ENCODE peak calls at places on chromosomes 11 and 22, in ten cellular contexts. Q, G, A, F, P, C, J, H, K and L are unnamed samples.

GRCh38 chr11:73288873-73289707 is 17.0 kb downstream of the P2RY6 start:
- DNase-seq in G (no peak), A (peak; percentile 85), C (peak; percentile 81), F (peak; percentile 65), K (peak; percentile 76), P (no peak), Q (peak; percentile 74), H (peak; percentile 64), J (peak; percentile 85), L (peak; percentile 82)

GRCh38 chr11:94129505-94130335 is 1.1 kb downstream of the PANX1 start:
- DNase-seq in Q (no peak), P (no peak), F (no peak), C (no peak), A (no peak), K (no peak), G (no peak), J (no peak), H (no peak), L (peak; percentile 34)

GRCh38 chr11:45096636-45097035 is 49.8 kb upstream of the PRDM11 start:
- DNase-seq in Q (no peak), J (no peak), F (no peak), H (peak; percentile 60), G (no peak), K (no peak), A (no peak), P (no peak), C (peak; percentile 31), L (no peak)

GRCh38 chr11:94305146-94305545 is 766 bp downstream of the IZUMO1R start:
- DNase-seq in J (no peak), F (no peak), A (peak; percentile 26), G (no peak), K (no peak), C (peak; percentile 3), Q (peak; percentile 28), P (no peak), H (no peak), L (no peak)

GRCh38 chr22:50261615-50262459 is at the start of gene MAPK12:
- DNase-seq in J (no peak), C (peak; percentile 64), K (peak; percentile 28), F (no peak), P (no peak), G (no peak), H (no peak), A (peak; percentile 45), Q (peak; percentile 75), L (peak; percentile 68)

GRCh38 chr11:11389238-11389637 is 36.2 kb upstream of the CSNK2A3 start:
- DNase-seq in G (no peak), K (no peak), J (no peak), P (no peak), Q (no peak), H (no peak), C (peak; percentile 19), A (no peak), F (peak; percentile 32), L (no peak)

GRCh38 chr11:122745111-122745510 is 89.6 kb downstream of the UBASH3B start:
- DNase-seq in P (no peak), J (no peak), C (no peak), H (no peak), A (no peak), G (no peak), K (no peak), F (no peak), Q (no peak), L (no peak)

GRCh38 chr11:111463276-111463675 is 48.9 kb downstream of the BTG4 start:
- DNase-seq in F (no peak), Q (no peak), G (no peak), P (no peak), H (no peak), K (no peak), C (no peak), J (no peak), A (no peak), L (no peak)

GRCh38 chr11:68002943-68003845 is 703 bp downstream of the UNC93B1 start:
- DNase-seq in J (no peak), H (no peak), C (no peak), K (no peak), A (no peak), G (no peak), Q (no peak), P (no peak), F (peak; percentile 75), L (peak; percentile 51)

GRCh38 chr11:68006606-68007166 is 2.8 kb upstream of the UNC93B1 start:
- DNase-seq in Q (no peak), F (no peak), K (no peak), G (no peak), J (no peak), C (no peak), H (no peak), A (no peak), P (no peak), L (no peak)

GRCh38 chr11:68002575-68002942 is 1.3 kb downstream of the UNC93B1 start:
- DNase-seq in C (no peak), F (no peak), H (no peak), A (no peak), Q (no peak), K (no peak), P (no peak), G (no peak), J (no peak), L (no peak)

GRCh38 chr11:68003846-68004550 is at the start of gene UNC93B1:
- DNase-seq in H (peak; percentile 53), G (no peak), A (peak; percentile 79), Q (peak; percentile 93), P (no peak), F (peak; percentile 93), C (peak; percentile 88), J (peak; percentile 59), K (peak; percentile 75), L (peak; percentile 76)

GRCh38 chr11:68004551-68005335 is 846 bp upstream of the UNC93B1 start:
- DNase-seq in K (no peak), C (no peak), Q (no peak), F (no peak), H (peak; percentile 57), A (no peak), G (no peak), J (no peak), P (no peak), L (no peak)
- H3K4me3 ChIP-seq in K (peak overlapping the region; percentile 70), C (peak overlapping the region; percentile 64), Q (peak overlapping the region; percentile 46), F (peak overlapping the region; percentile 82), H (peak overlapping the region; percentile 61), A (peak overlapping the region; percentile 59), G (peak overlapping the region; percentile 61), J (no peak overlapping the region), P (peak overlapping the region; percentile 52), L (no peak overlapping the region)

GRCh38 chr11:8017071-8017470 is 29.9 kb downstream of the EIF3F start:
- DNase-seq in C (no peak), P (no peak), F (peak; percentile 14), G (no peak), J (no peak), H (no peak), K (no peak), A (no peak), Q (no peak), L (no peak)

GRCh38 chr11:8019671-8020597 is 32.8 kb downstream of the EIF3F start:
- DNase-seq in G (no peak), F (no peak), C (peak; percentile 37), J (no peak), K (peak; percentile 5), A (peak; percentile 37), P (no peak), H (peak; percentile 25), Q (peak; percentile 40), L (peak; percentile 50)

GRCh38 chr11:8016396-8016949 is 29.3 kb downstream of the EIF3F start:
- DNase-seq in Q (no peak), H (no peak), A (peak; percentile 13), P (no peak), C (no peak), F (no peak), G (no peak), J (no peak), K (no peak), L (no peak)

GRCh38 chr11:8018742-8019631 is 31.9 kb downstream of the EIF3F start:
- DNase-seq in C (peak; percentile 80), K (peak; percentile 51), G (no peak), J (peak; percentile 48), P (no peak), F (peak; percentile 61), A (peak; percentile 65), H (peak; percentile 79), Q (peak; percentile 83), L (peak; percentile 81)

GRCh38 chr11:8017894-8018741 is 31.0 kb downstream of the EIF3F start:
- DNase-seq in G (no peak), C (peak; percentile 17), Q (peak; percentile 95), K (peak; percentile 13), J (no peak), A (no peak), H (peak; percentile 48), F (no peak), P (no peak), L (no peak)
- H3K4me3 ChIP-seq in G (peak overlapping the region; percentile 65), C (peak overlapping the region; percentile 58), Q (peak overlapping the region; percentile 86), K (peak overlapping the region; percentile 57), J (peak overlapping the region; percentile 62), A (peak overlapping the region; percentile 78), H (peak overlapping the region; percentile 86), F (peak overlapping the region; percentile 75), P (no peak overlapping the region), L (peak overlapping the region; percentile 44)

DNA sequence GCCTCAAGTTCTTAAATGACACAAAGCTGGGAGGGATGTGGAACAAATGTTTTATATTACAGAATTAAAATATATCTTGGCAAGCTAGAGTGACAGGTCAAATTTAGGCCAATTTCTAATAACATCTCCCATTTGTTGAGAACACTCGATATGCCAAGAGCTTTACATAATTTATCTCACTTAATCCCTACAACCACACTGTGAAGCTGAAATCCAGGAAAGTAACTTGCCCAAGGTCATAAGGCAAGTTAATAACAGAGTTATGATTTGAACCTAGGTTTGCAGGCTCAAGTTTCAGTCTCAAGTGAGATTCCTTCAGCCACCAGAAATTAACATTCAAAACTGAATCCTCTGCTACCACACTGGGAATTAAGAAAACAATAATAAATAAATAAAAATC is 38.3 kb downstream of the RAB30 start:
- DNase-seq in J (no peak), Q (no peak), H (no peak), G (no peak), P (no peak), K (no peak), C (no peak), F (no peak), A (no peak), L (no peak)
- H3K4me3 ChIP-seq in J (no peak overlapping the region), Q (peak overlapping the region; percentile 36), H (peak overlapping the region; percentile 60), G (no peak overlapping the region), P (no peak overlapping the region), K (no peak overlapping the region), C (no peak overlapping the region), F (peak overlapping the region; percentile 7), A (peak overlapping the region; percentile 48), L (no peak overlapping the region)

DNA sequence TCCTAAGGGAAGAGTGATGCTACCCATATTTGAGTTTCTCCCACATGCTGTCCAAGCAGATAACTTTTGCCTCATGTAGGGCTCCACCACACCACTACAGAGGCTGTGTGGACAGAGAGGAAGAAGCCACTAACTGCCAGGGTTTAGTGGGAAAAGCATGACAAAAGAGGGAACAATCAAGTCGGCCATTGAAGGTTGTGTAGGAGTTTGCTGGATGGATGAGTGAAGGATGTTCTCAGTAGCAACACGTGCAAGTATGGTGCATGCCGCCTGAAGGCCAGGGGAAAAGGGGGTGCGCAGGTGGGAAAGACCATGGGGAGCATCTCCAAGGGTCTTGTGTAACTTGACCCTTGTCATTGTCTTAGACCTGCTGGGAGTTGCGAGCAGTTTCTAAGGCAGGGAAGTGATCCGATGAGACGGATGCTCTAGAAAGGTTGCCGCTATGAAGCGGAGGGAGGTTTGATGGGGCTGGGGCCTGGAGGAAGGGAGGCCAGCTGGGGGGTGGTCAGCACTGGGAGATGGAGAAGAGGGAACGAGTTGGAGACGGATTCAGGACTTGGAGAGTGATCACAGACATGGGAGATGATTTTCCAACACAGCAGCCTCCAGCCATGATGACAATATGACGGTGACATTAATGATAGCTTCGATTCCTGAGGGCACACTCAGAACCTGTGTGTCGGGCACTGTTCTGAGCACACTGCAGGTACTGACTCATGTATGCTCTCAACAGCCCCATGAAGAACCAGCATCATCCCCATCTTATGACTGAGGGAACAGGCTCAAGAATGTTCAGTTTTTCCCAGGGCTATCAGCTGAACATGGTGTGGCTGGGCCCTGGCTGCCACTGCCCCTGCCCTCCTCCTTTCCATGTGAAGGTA is 53.7 kb downstream of the CD6 start:
- DNase-seq in Q (no peak), A (no peak), F (no peak), H (no peak), P (no peak), J (no peak), K (no peak), C (no peak), G (no peak), L (no peak)
- H3K4me3 ChIP-seq in Q (no peak overlapping the region), A (no peak overlapping the region), F (no peak overlapping the region), H (no peak overlapping the region), P (no peak overlapping the region), J (no peak overlapping the region), K (no peak overlapping the region), C (no peak overlapping the region), G (no peak overlapping the region), L (no peak overlapping the region)